ENCODE peak calls at places on chromosome 2, in five cellular contexts. B is HTR-8/SVneo, P is transverse colon, X is NCI-H1417, U is A549. C is an unnamed sample.

GRCh38 chr2:171814883-171815282 is 79.2 kb downstream of the SLC25A12 start:
- DNase-seq in B (no peak), P (no peak), X (no peak), U (no peak), C (no peak)

GRCh38 chr2:128363991-128364390 is 45.3 kb upstream of the HS6ST1 start:
- DNase-seq in B (no peak), P (no peak), X (no peak), U (no peak), C (no peak)

GRCh38 chr2:173869244-173869643 is 95.9 kb downstream of the SP3 start:
- DNase-seq in B (no peak), P (no peak), X (peak; percentile 4), U (no peak), C (no peak)

GRCh38 chr2:72211777-72212515 is 64.3 kb upstream of the CYP26B1 start:
- DNase-seq in B (no peak), P (no peak), X (no peak), U (no peak), C (peak; percentile 37)

GRCh38 chr2:19851116-19851515 is 50.7 kb downstream of the TTC32 start:
- DNase-seq in B (peak; percentile 46), P (no peak), X (no peak), U (peak; percentile 47), C (no peak)

GRCh38 chr2:197293252-197294007 is 17.1 kb downstream of the ANKRD44 start:
- DNase-seq in B (no peak), P (no peak), X (no peak), U (no peak), C (no peak)

GRCh38 chr2:191247381-191248057 is 2.3 kb downstream of the MYO1B start:
- DNase-seq in B (peak; percentile 81), P (no peak), X (no peak), U (peak; percentile 81), C (peak; percentile 94)

GRCh38 chr2:43417296-43417695 is 178.5 kb downstream of the THADA start:
- DNase-seq in B (no peak), P (no peak), X (no peak), U (no peak), C (no peak)

GRCh38 chr2:56372071-56372656 is 188.4 kb downstream of the CCDC85A start:
- DNase-seq in B (no peak), P (no peak), X (no peak), U (no peak), C (no peak)

GRCh38 chr2:229350117-229350805 is 79.2 kb upstream of the PID1 start:
- DNase-seq in B (no peak), P (no peak), X (no peak), U (no peak), C (no peak)

GRCh38 chr2:32772623-32773221 is 144.9 kb downstream of the TTC27 start:
- DNase-seq in B (peak; percentile 44), P (no peak), X (peak; percentile 15), U (peak; percentile 43), C (peak; percentile 1)

GRCh38 chr2:42882756-42883155 is 90.4 kb upstream of the HAAO start:
- DNase-seq in B (no peak), P (no peak), X (no peak), U (no peak), C (no peak)

GRCh38 chr2:142603761-142604160 is 273.7 kb upstream of the KYNU start:
- DNase-seq in B (no peak), P (no peak), X (no peak), U (no peak), C (no peak)

GRCh38 chr2:186842373-186842772 is 6.6 kb downstream of the ZSWIM2 start:
- DNase-seq in B (no peak), P (no peak), X (no peak), U (no peak), C (no peak)

GRCh38 chr2:223835701-223836532 is 1.5 kb downstream of the AP1S3 start:
- DNase-seq in B (no peak), P (peak; percentile 31), X (no peak), U (no peak), C (no peak)